ENCODE peak calls at places on chromosomes 2 and 18, in nine cellular contexts. D, Q, E, P, T, S, I, G and L are unnamed samples.

GRCh38 chr2:111072220-111072871 is 48.4 kb upstream of the BCL2L11 start:
- DNase-seq in D (peak; percentile 95), Q (no peak), E (no peak), P (no peak), T (no peak), S (no peak), I (no peak), G (peak; percentile 89), L (peak; percentile 97)

GRCh38 chr2:239895669-239896068 is 129.5 kb downstream of the NDUFA10 start:
- DNase-seq in D (no peak), Q (no peak), E (no peak), P (no peak), T (no peak), S (no peak), I (no peak), G (no peak), L (no peak)

GRCh38 chr18:73254564-73254963 is 386.8 kb upstream of the NETO1 start:
- DNase-seq in D (no peak), Q (no peak), E (no peak), P (no peak), T (no peak), S (no peak), I (no peak), G (no peak), L (no peak)

GRCh38 chr2:42086500-42086953 is 38.7 kb downstream of the PKDCC start:
- DNase-seq in D (peak; percentile 63), Q (peak; percentile 45), E (no peak), P (no peak), T (peak; percentile 57), S (no peak), I (peak; percentile 83), G (peak; percentile 75), L (peak; percentile 60)

GRCh38 chr18:50274044-50274442 is 7.3 kb downstream of the MBD1 start:
- DNase-seq in D (no peak), Q (no peak), E (no peak), P (no peak), T (no peak), S (no peak), I (no peak), G (no peak), L (no peak)

GRCh38 chr2:92074549-92074898 is 2796.7 kb upstream of the TEKT4 start:
- DNase-seq in D (no peak), Q (no peak), E (no peak), P (no peak), T (no peak), S (no peak), I (no peak), G (no peak), L (no peak)

GRCh38 chr2:238882083-238882755 is 34.3 kb downstream of the TWIST2 start:
- DNase-seq in D (no peak), Q (no peak), E (no peak), P (no peak), T (no peak), S (no peak), I (no peak), G (no peak), L (peak; percentile 65)

GRCh38 chr2:165558832-165559231 is 89.3 kb downstream of the CSRNP3 start:
- DNase-seq in D (no peak), Q (no peak), E (no peak), P (no peak), T (no peak), S (no peak), I (no peak), G (no peak), L (peak; percentile 20)

GRCh38 chr2:231854616-231855125 is 68.4 kb downstream of the COPS7B start:
- DNase-seq in D (no peak), Q (no peak), E (peak; percentile 35), P (no peak), T (no peak), S (no peak), I (no peak), G (no peak), L (no peak)

GRCh38 chr2:216752855-216753505 is 57.6 kb upstream of the IGFBP5 start:
- DNase-seq in D (no peak), Q (no peak), E (no peak), P (no peak), T (no peak), S (no peak), I (no peak), G (no peak), L (no peak)

GRCh38 chr2:216014986-216015385 is 1.6 kb upstream of the MREG start:
- DNase-seq in D (no peak), Q (no peak), E (no peak), P (no peak), T (no peak), S (no peak), I (no peak), G (no peak), L (no peak)

GRCh38 chr2:219626540-219626939 is 890 bp upstream of the SLC4A3 start:
- DNase-seq in D (no peak), Q (no peak), E (no peak), P (no peak), T (no peak), S (no peak), I (no peak), G (no peak), L (no peak)

GRCh38 chr2:60508307-60508706 is 45.1 kb downstream of the BCL11A start:
- DNase-seq in D (no peak), Q (no peak), E (no peak), P (no peak), T (peak; percentile 14), S (no peak), I (no peak), G (no peak), L (no peak)

GRCh38 chr18:3970929-3971328 is 484.2 kb downstream of the DLGAP1 start:
- DNase-seq in D (no peak), Q (no peak), E (no peak), P (no peak), T (no peak), S (no peak), I (no peak), G (no peak), L (peak; percentile 57)

GRCh38 chr18:13222371-13223281 is 4.1 kb downstream of the LDLRAD4 start:
- DNase-seq in D (peak; percentile 17), Q (no peak), E (peak; percentile 40), P (no peak), T (no peak), S (no peak), I (no peak), G (peak; percentile 25), L (no peak)

GRCh38 chr2:1745171-1746023 is 1.1 kb upstream of the PXDN start:
- DNase-seq in D (no peak), Q (no peak), E (no peak), P (no peak), T (no peak), S (no peak), I (no peak), G (no peak), L (no peak)

GRCh38 chr2:109382946-109383345 is 230.8 kb downstream of the SEPTIN10 start:
- DNase-seq in D (peak; percentile 74), Q (no peak), E (peak; percentile 51), P (no peak), T (no peak), S (no peak), I (no peak), G (peak; percentile 64), L (peak; percentile 40)